ENCODE peak calls at places on chromosomes 11 and 22, in four cellular contexts. L is A549, D is HepG2, O is SK-N-SH. C is an unnamed sample.

GRCh38 chr11:117300301-117300700 is 9.2 kb downstream of the BACE1-AS start:
- DNase-seq in D (peak; percentile 52), L (no peak), O (peak; percentile 76), C (no peak)

GRCh38 chr11:86814775-86815174 is 14.4 kb downstream of the PRSS23 start:
- DNase-seq in O (no peak), L (no peak), D (no peak), C (no peak)

GRCh38 chr11:65695459-65696241 is 16.4 kb upstream of the KAT5 start:
- DNase-seq in O (no peak), D (peak; percentile 77), L (no peak), C (no peak)

GRCh38 chr11:62012451-62013265 is 45.2 kb upstream of the FTH1 start:
- DNase-seq in O (no peak), D (peak; percentile 67), L (peak; percentile 41), C (no peak)

GRCh38 chr22:19887251-19887985 is 32.7 kb upstream of the GNB1L start:
- DNase-seq in D (no peak), L (no peak), O (no peak), C (no peak)

GRCh38 chr11:13343931-13344717 is 66.5 kb downstream of the BMAL1 start:
- DNase-seq in L (peak; percentile 74), O (peak; percentile 73), D (peak; percentile 64), C (no peak)

GRCh38 chr22:11042116-11042515 is 4485.9 kb upstream of the OR11H1 start:
- DNase-seq in D (no peak), L (no peak), O (no peak), C (no peak)

GRCh38 chr11:127493330-127493729 is 492.8 kb upstream of the KIRREL3 start:
- DNase-seq in L (no peak), O (peak; percentile 34), D (no peak), C (no peak)

GRCh38 chr11:11179239-11179638 is 173.8 kb downstream of the CSNK2A3 start:
- DNase-seq in L (peak; percentile 43), D (no peak), O (no peak), C (no peak)

GRCh38 chr11:7143908-7144307 is 55.1 kb downstream of the RBMXL2 start:
- DNase-seq in D (no peak), L (no peak), O (no peak), C (no peak)

GRCh38 chr11:66956689-66957290 is 1.4 kb downstream of the PC start:
- DNase-seq in L (no peak), O (no peak), D (peak; percentile 65), C (no peak)

GRCh38 chr11:131629925-131630324 is 259.5 kb downstream of the NTM start:
- DNase-seq in D (no peak), L (no peak), O (no peak), C (no peak)

GRCh38 chr11:62394825-62395538 is 23.9 kb upstream of the SCGB1A1 start:
- DNase-seq in L (peak; percentile 93), O (peak; percentile 89), D (peak; percentile 71), C (peak; percentile 28)

DNA sequence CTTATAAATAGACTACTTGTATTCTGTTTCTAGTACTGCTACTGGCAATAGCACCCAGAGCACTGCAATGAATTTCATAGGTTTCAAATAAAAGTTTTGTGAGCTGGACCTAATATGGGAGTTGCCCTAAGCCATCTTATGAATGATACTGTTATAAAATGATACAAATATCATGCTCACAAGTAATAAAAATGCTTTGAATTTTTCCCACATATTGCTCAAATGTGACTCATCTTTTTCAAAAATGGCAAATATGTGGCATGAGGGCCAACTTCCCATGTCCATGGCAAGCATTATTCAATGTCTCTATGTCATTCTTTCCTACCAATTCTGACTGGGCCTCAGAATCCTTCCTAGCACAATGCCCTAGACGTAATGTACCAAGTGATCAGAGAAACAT is 137.6 kb downstream of the TRPC6 start:
- DNase-seq in O (no peak), L (no peak), D (no peak), C (no peak)
- TF ChIP-seq PBX3 in O (peak; percentile 58), L (no peak), D (no peak), C (no peak)

GRCh38 chr11:73478737-73479347 is 102.6 kb downstream of the RELT start:
- DNase-seq in D (peak; percentile 37), O (peak; percentile 45), L (peak; percentile 61), C (no peak)
- TF ChIP-seq PBX3 in D (no peak), O (no peak), L (no peak), C (no peak)

GRCh38 chr22:28034760-28035401 is 115.8 kb upstream of the PITPNB start:
- DNase-seq in L (no peak), D (no peak), O (peak; percentile 64), C (no peak)
- TF ChIP-seq PBX3 in L (no peak), D (no peak), O (peak; percentile 92), C (no peak)

GRCh38 chr22:44702479-44703219 is 645 bp downstream of the PRR5 start:
- DNase-seq in L (no peak), D (no peak), O (peak; percentile 59), C (no peak)
- TF ChIP-seq PBX3 in L (no peak), D (no peak), O (no peak), C (no peak)

DNA sequence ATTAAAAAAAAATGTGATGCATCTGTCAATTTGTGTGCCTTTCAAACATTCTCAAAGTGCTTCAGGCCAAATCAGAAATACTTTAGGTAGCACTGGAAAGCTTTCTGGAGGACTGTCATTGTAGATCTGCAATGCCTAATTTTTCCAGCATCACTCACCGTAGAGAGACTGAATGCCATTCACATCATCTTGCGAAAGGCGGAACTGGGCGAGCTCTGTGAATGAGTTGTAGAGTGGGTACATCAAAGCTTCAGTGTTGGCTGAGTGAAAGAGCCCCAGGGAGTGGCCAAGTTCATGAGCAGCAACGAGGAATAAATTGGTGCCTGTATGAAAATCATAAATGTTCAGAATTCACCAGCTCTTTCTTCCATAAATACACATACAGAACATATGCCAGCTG is 4.0 kb downstream of the MMP10 start:
- DNase-seq in O (no peak), L (no peak), D (no peak), C (no peak)
- TF ChIP-seq PBX3 in O (no peak), L (no peak), D (no peak), C (no peak)